ENCODE peak calls at places on chromosomes 3 and 15, in five cellular contexts. A is psoas muscle, L is heart left ventricle, S is kidney epithelial cell, V is ovary. B is an unnamed sample.

GRCh38 chr15:93929375-93930094 is 301.8 kb upstream of the MCTP2 start:
- DNase-seq in S (no peak), A (peak), V (peak), L (peak), B (peak)

GRCh38 chr15:77032647-77033416 is 37.9 kb downstream of the PSTPIP1 start:
- DNase-seq in S (no peak), L (no peak), V (no peak), A (no peak), B (no peak)

GRCh38 chr3:152499796-152500385 is 231.2 kb downstream of the MBNL1 start:
- DNase-seq in A (no peak), S (no peak), L (no peak), V (no peak), B (no peak)

GRCh38 chr3:169699536-169700050 is 36.1 kb upstream of the MECOM start:
- DNase-seq in S (no peak), A (peak), L (peak), V (peak), B (peak)

GRCh38 chr3:100009285-100010086 is 104.8 kb downstream of the FILIP1L start:
- DNase-seq in L (no peak), A (no peak), S (no peak), V (no peak), B (no peak)

GRCh38 chr3:111392911-111393351 is 149.1 kb upstream of the CD96 start:
- DNase-seq in S (no peak), V (no peak), L (no peak), A (no peak), B (no peak)

GRCh38 chr3:188974856-188975611 is 196.7 kb upstream of the TPRG1 start:
- DNase-seq in A (no peak), S (no peak), V (no peak), L (no peak), B (peak)

GRCh38 chr3:20930034-20930433 is 744.0 kb upstream of the SGO1 start:
- DNase-seq in V (no peak), A (no peak), S (no peak), L (no peak), B (no peak)

GRCh38 chr3:126216416-126216815 is 36.0 kb upstream of the ALDH1L1 start:
- DNase-seq in V (no peak), S (no peak), A (no peak), L (no peak), B (peak)

GRCh38 chr15:48507416-48508065 is 138.0 kb downstream of the FBN1 start:
- DNase-seq in V (peak), L (no peak), S (peak), A (no peak), B (peak)

GRCh38 chr3:15271030-15271429 is 61.4 kb downstream of the SH3BP5 start:
- DNase-seq in V (peak), A (no peak), S (no peak), L (no peak), B (no peak)

GRCh38 chr3:15271785-15272381 is 60.5 kb downstream of the SH3BP5 start:
- DNase-seq in V (peak), A (no peak), L (peak), S (no peak), B (no peak)

GRCh38 chr3:15273214-15273613 is 59.2 kb downstream of the SH3BP5 start:
- DNase-seq in S (no peak), A (no peak), L (no peak), V (no peak), B (no peak)

GRCh38 chr3:15269091-15269989 is 63.0 kb downstream of the SH3BP5 start:
- DNase-seq in V (peak), S (peak), A (peak), L (peak), B (peak)

GRCh38 chr3:15272431-15273196 is 59.8 kb downstream of the SH3BP5 start:
- DNase-seq in V (no peak), A (no peak), S (no peak), L (no peak), B (no peak)
- TF ChIP-seq CTCF in V (no peak), A (no peak), S (no peak), L (no peak), B (no peak)

GRCh38 chr3:157115069-157116006 is 44.6 kb downstream of the CCNL1 start:
- DNase-seq in S (no peak), V (no peak), A (no peak), L (no peak), B (no peak)
- H3K4me3 ChIP-seq in S (no peak), V (no peak), A (peak), L (no peak), B (no peak)

GRCh38 chr3:123743121-123743520 is 141.0 kb downstream of the MYLK start:
- DNase-seq in A (no peak), L (no peak), S (no peak), V (no peak), B (no peak)

GRCh38 chr3:123741058-123741511 is 143.0 kb downstream of the MYLK start:
- DNase-seq in A (no peak), S (no peak), V (no peak), L (no peak), B (no peak)

GRCh38 chr3:123749716-123750115 is 134.4 kb downstream of the MYLK start:
- DNase-seq in L (no peak), A (no peak), S (peak), V (no peak), B (peak)

GRCh38 chr3:123750209-123750608 is 133.9 kb downstream of the MYLK start:
- DNase-seq in L (no peak), V (no peak), S (no peak), A (no peak), B (no peak)

DNA sequence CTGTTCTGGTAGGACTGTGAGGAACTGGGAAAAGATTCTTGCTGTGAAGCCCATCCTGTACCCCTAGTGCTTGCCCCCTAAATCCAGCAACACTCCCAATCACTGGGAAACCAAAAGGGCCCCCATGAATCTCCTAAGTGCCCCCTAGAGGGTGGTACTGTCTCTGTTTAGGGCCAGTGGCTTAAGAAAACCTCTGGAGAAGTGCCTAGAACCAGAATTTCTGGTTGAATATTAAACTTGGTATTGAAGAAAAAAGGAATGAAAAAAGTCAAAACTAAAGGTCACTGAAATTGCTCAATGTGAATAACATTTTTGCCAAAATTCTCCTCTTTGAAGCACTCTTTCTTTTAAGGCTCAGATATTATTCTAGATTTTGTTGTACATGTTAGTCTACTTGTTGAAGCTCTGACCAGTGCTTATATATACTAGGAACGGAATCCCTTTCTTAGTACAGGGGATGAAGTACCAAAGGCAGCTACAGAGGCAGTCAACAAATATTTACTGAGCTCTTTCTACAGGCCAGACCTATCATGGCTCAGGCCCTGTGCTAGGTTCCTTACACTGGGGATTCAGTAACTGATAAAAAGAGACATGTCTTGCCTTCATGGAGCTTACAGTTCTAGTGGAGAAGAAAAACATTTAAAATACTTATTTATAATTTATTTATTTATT is 138.8 kb downstream of the MYLK start:
- DNase-seq in A (no peak), L (no peak), S (no peak), V (no peak), B (no peak)
- TF ChIP-seq CTCF in A (no peak), L (peak), S (peak), V (no peak), B (peak)

DNA sequence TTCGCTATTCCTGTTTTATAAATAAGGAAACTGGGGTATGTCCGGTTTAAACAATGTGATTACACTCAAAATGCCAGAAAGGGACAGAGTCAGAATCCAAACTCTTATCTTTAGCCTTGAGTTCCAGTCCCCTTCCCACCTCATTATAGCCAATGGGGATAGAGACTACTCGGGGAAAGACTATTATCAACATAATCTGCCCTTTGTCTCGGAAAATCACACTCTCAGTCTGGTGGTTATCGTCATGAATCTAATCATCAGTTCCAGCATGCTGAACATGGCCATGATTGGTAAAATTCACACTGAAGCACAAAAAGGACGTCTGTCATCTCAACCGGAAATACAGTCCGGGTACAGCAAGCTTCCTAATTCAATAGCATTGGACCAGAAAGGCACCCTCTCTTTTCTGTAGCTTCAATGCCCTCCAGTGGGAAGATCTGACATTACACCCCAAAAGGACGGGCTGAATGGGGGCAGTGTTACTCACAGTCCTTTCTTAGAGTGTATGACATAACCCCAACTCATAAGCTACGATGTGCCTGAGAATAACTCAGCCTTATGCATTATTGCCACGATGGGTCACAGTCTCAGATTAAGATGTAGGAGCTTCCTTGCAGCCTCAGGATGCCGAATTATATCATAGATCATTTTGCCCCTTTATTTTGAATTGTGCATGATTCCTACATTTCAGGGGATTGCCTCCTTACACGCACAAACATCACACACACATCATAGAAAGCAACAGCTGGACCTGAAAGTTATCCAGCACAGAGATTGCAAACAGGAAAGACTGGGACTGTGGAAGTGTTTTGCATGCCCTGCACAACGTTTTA is 390.4 kb upstream of the LMCD1 start:
- DNase-seq in V (peak), L (peak), S (peak), A (no peak), B (peak)
- H3K4me3 ChIP-seq in V (no peak), L (peak), S (no peak), A (no peak), B (no peak)

B was measured in foreskin fibroblast.